ENCODE peak calls at places on chromosomes 7 and 10, in seven cellular contexts. One of them, this sample, is unnamed.

GRCh38 chr7:1842321-1843221 is 172.5 kb downstream of the ELFN1 start:
- DNase-seq in ecto neural progenitor cell: no peak
- DNase-seq in bronchial epithelial cell: no peak
- DNase-seq in NCI-H510A treated with DMSO at 0.1 percent for 48 hours: no peak
- DNase-seq in iPS-NIHi11: no peak
- DNase-seq in hepatic stellate cell: no peak
- DNase-seq in non-pigmented ciliary epithelial cell: no peak
- DNase-seq in this sample: no peak

GRCh38 chr10:94010886-94011285 is 17.2 kb downstream of the PLCE1 start:
- DNase-seq in ecto neural progenitor cell: no peak
- DNase-seq in bronchial epithelial cell: peak
- DNase-seq in NCI-H510A treated with DMSO at 0.1 percent for 48 hours: no peak
- DNase-seq in iPS-NIHi11: no peak
- DNase-seq in hepatic stellate cell: no peak
- DNase-seq in non-pigmented ciliary epithelial cell: no peak
- DNase-seq in this sample: no peak

GRCh38 chr7:38222481-38223096 is 44.5 kb downstream of the STARD3NL start:
- DNase-seq in ecto neural progenitor cell: no peak
- DNase-seq in bronchial epithelial cell: peak
- DNase-seq in NCI-H510A treated with DMSO at 0.1 percent for 48 hours: peak
- DNase-seq in iPS-NIHi11: peak
- DNase-seq in hepatic stellate cell: peak
- DNase-seq in non-pigmented ciliary epithelial cell: no peak
- DNase-seq in this sample: peak

GRCh38 chr10:14129770-14130169 is 201.0 kb downstream of the FRMD4A start:
- DNase-seq in ecto neural progenitor cell: no peak
- DNase-seq in bronchial epithelial cell: no peak
- DNase-seq in NCI-H510A treated with DMSO at 0.1 percent for 48 hours: no peak
- DNase-seq in iPS-NIHi11: no peak
- DNase-seq in hepatic stellate cell: no peak
- DNase-seq in non-pigmented ciliary epithelial cell: no peak
- DNase-seq in this sample: no peak

GRCh38 chr10:79354141-79354540 is 6.9 kb downstream of the PPIF start:
- DNase-seq in ecto neural progenitor cell: no peak
- DNase-seq in bronchial epithelial cell: no peak
- DNase-seq in NCI-H510A treated with DMSO at 0.1 percent for 48 hours: no peak
- DNase-seq in iPS-NIHi11: no peak
- DNase-seq in hepatic stellate cell: no peak
- DNase-seq in non-pigmented ciliary epithelial cell: no peak
- DNase-seq in this sample: no peak

GRCh38 chr7:14021069-14021468 is 31.6 kb upstream of the ETV1 start:
- DNase-seq in ecto neural progenitor cell: no peak
- DNase-seq in bronchial epithelial cell: peak
- DNase-seq in NCI-H510A treated with DMSO at 0.1 percent for 48 hours: no peak
- DNase-seq in iPS-NIHi11: no peak
- DNase-seq in hepatic stellate cell: peak
- DNase-seq in non-pigmented ciliary epithelial cell: no peak
- DNase-seq in this sample: no peak

GRCh38 chr7:16543456-16543855 is 16.8 kb downstream of the LRRC72 start:
- DNase-seq in ecto neural progenitor cell: no peak
- DNase-seq in bronchial epithelial cell: peak
- DNase-seq in NCI-H510A treated with DMSO at 0.1 percent for 48 hours: no peak
- DNase-seq in iPS-NIHi11: no peak
- DNase-seq in hepatic stellate cell: no peak
- DNase-seq in non-pigmented ciliary epithelial cell: no peak
- DNase-seq in this sample: no peak

GRCh38 chr7:961546-962400 is 7.3 kb upstream of the ADAP1 start:
- DNase-seq in ecto neural progenitor cell: no peak
- DNase-seq in bronchial epithelial cell: no peak
- DNase-seq in NCI-H510A treated with DMSO at 0.1 percent for 48 hours: no peak
- DNase-seq in iPS-NIHi11: no peak
- DNase-seq in hepatic stellate cell: no peak
- DNase-seq in non-pigmented ciliary epithelial cell: no peak
- DNase-seq in this sample: no peak

GRCh38 chr10:75028748-75029147 is 82.7 kb upstream of the SAMD8 start:
- DNase-seq in ecto neural progenitor cell: no peak
- DNase-seq in bronchial epithelial cell: no peak
- DNase-seq in NCI-H510A treated with DMSO at 0.1 percent for 48 hours: no peak
- DNase-seq in iPS-NIHi11: no peak
- DNase-seq in hepatic stellate cell: no peak
- DNase-seq in non-pigmented ciliary epithelial cell: no peak
- DNase-seq in this sample: no peak

GRCh38 chr7:140546947-140547346 is 67.6 kb upstream of the MKRN1 start:
- DNase-seq in ecto neural progenitor cell: no peak
- DNase-seq in bronchial epithelial cell: no peak
- DNase-seq in NCI-H510A treated with DMSO at 0.1 percent for 48 hours: no peak
- DNase-seq in iPS-NIHi11: no peak
- DNase-seq in hepatic stellate cell: no peak
- DNase-seq in non-pigmented ciliary epithelial cell: no peak
- DNase-seq in this sample: no peak

GRCh38 chr10:29381230-29381563 is 92.3 kb downstream of the LYZL1 start:
- DNase-seq in ecto neural progenitor cell: no peak
- DNase-seq in bronchial epithelial cell: no peak
- DNase-seq in NCI-H510A treated with DMSO at 0.1 percent for 48 hours: no peak
- DNase-seq in iPS-NIHi11: no peak
- DNase-seq in hepatic stellate cell: no peak
- DNase-seq in non-pigmented ciliary epithelial cell: no peak
- DNase-seq in this sample: peak

GRCh38 chr10:109933984-109934565 is 10.8 kb upstream of the XPNPEP1 start:
- DNase-seq in ecto neural progenitor cell: no peak
- DNase-seq in bronchial epithelial cell: no peak
- DNase-seq in NCI-H510A treated with DMSO at 0.1 percent for 48 hours: no peak
- DNase-seq in iPS-NIHi11: peak
- DNase-seq in hepatic stellate cell: no peak
- DNase-seq in non-pigmented ciliary epithelial cell: no peak
- DNase-seq in this sample: no peak

GRCh38 chr10:69338133-69338456 is 59.8 kb downstream of the HK1 start:
- DNase-seq in ecto neural progenitor cell: no peak
- DNase-seq in bronchial epithelial cell: no peak
- DNase-seq in NCI-H510A treated with DMSO at 0.1 percent for 48 hours: peak
- DNase-seq in iPS-NIHi11: no peak
- DNase-seq in hepatic stellate cell: no peak
- DNase-seq in non-pigmented ciliary epithelial cell: no peak
- DNase-seq in this sample: no peak

GRCh38 chr10:74118794-74119193 is 31.8 kb downstream of the AP3M1 start:
- DNase-seq in ecto neural progenitor cell: no peak
- DNase-seq in bronchial epithelial cell: peak
- DNase-seq in NCI-H510A treated with DMSO at 0.1 percent for 48 hours: no peak
- DNase-seq in iPS-NIHi11: no peak
- DNase-seq in hepatic stellate cell: no peak
- DNase-seq in non-pigmented ciliary epithelial cell: no peak
- DNase-seq in this sample: no peak

GRCh38 chr10:6399241-6399701 is 180.8 kb downstream of the PRKCQ start:
- DNase-seq in ecto neural progenitor cell: no peak
- DNase-seq in bronchial epithelial cell: no peak
- DNase-seq in NCI-H510A treated with DMSO at 0.1 percent for 48 hours: no peak
- DNase-seq in iPS-NIHi11: no peak
- DNase-seq in hepatic stellate cell: no peak
- DNase-seq in non-pigmented ciliary epithelial cell: no peak
- DNase-seq in this sample: no peak

GRCh38 chr7:90661290-90662151 is 65.4 kb downstream of the CDK14 start:
- DNase-seq in ecto neural progenitor cell: no peak
- DNase-seq in bronchial epithelial cell: peak
- DNase-seq in NCI-H510A treated with DMSO at 0.1 percent for 48 hours: no peak
- DNase-seq in iPS-NIHi11: peak
- DNase-seq in hepatic stellate cell: peak
- DNase-seq in non-pigmented ciliary epithelial cell: no peak
- DNase-seq in this sample: no peak

GRCh38 chr7:80934286-80934685 is 15.4 kb upstream of the SEMA3C start:
- DNase-seq in ecto neural progenitor cell: no peak
- DNase-seq in bronchial epithelial cell: peak
- DNase-seq in NCI-H510A treated with DMSO at 0.1 percent for 48 hours: no peak
- DNase-seq in iPS-NIHi11: no peak
- DNase-seq in hepatic stellate cell: peak
- DNase-seq in non-pigmented ciliary epithelial cell: no peak
- DNase-seq in this sample: no peak

GRCh38 chr7:151251926-151252835 is 3.7 kb upstream of the SMARCD3 start:
- DNase-seq in ecto neural progenitor cell: peak
- DNase-seq in bronchial epithelial cell: peak
- DNase-seq in NCI-H510A treated with DMSO at 0.1 percent for 48 hours: peak
- DNase-seq in iPS-NIHi11: peak
- DNase-seq in hepatic stellate cell: peak
- DNase-seq in non-pigmented ciliary epithelial cell: no peak
- DNase-seq in this sample: peak

This sample was measured in NCI-H1417.